ENCODE peak calls at places on chromosomes 5 and 9, in eight cellular contexts. T is A549, S is adipocyte, N is ovary, I is AG04450, C is heart right ventricle, X is small intestine, U is body of pancreas. K is an unnamed sample. For H3K9me3, the result is how much of the 10 kb centered on the place peaks cover.

GRCh38 chr5:16741007-16741406 is 124.2 kb upstream of the RETREG1 start:
- DNase-seq in T (no peak), S (peak), N (no peak), I (no peak), C (no peak), X (no peak), U (no peak), K (no peak)

GRCh38 chr5:3349704-3350565 is 245.7 kb upstream of the IRX1 start:
- DNase-seq in T (no peak), S (no peak), N (no peak), I (no peak), C (no peak), X (no peak), U (no peak), K (no peak)

GRCh38 chr9:124257865-124258764 is at the start of gene NEK6:
- DNase-seq in T (no peak), S (peak), N (peak), I (no peak), C (peak), X (peak), U (peak), K (peak)

GRCh38 chr5:126339215-126339805 is 83.9 kb upstream of the GRAMD2B start:
- DNase-seq in T (peak), S (peak), N (peak), I (peak), C (no peak), X (peak), U (peak), K (peak)

GRCh38 chr5:113147088-113147487 is 170.5 kb downstream of the DCP2 start:
- DNase-seq in T (no peak), S (peak), N (no peak), I (peak), C (no peak), X (no peak), U (no peak), K (peak)

GRCh38 chr5:69271376-69271775 is 36.7 kb downstream of the CDK7 start:
- DNase-seq in T (peak), S (peak), N (peak), I (no peak), C (no peak), X (no peak), U (peak), K (peak)

GRCh38 chr9:127897194-127897692 is 2.2 kb downstream of the ST6GALNAC6 start:
- DNase-seq in T (peak), S (peak), N (peak), I (peak), C (peak), X (peak), U (peak), K (no peak)

GRCh38 chr5:149367249-149367971 is 9.6 kb downstream of the PCYOX1L start:
- DNase-seq in T (peak), S (peak), N (peak), I (no peak), C (peak), X (peak), U (peak), K (peak)

GRCh38 chr5:135534609-135535419 is 950 bp downstream of the NEUROG1 start:
- DNase-seq in T (no peak), S (no peak), N (no peak), I (no peak), C (no peak), X (no peak), U (no peak), K (no peak)

GRCh38 chr9:70218767-70219166 is 40.0 kb upstream of the SMC5 start:
- DNase-seq in T (no peak), S (peak), N (no peak), I (peak), C (no peak), X (no peak), U (no peak), K (no peak)

GRCh38 chr9:28600226-28600625 is 1026.9 kb upstream of the C9orf72 start:
- DNase-seq in T (no peak), S (no peak), N (no peak), I (no peak), C (no peak), X (no peak), U (no peak), K (no peak)

GRCh38 chr5:3584724-3585531 is 10.7 kb upstream of the IRX1 start:
- DNase-seq in T (no peak), S (no peak), N (no peak), I (no peak), C (no peak), X (no peak), U (no peak), K (no peak)

GRCh38 chr5:59485629-59486439 is 407.7 kb downstream of the PDE4D start:
- DNase-seq in T (peak), S (peak), N (no peak), I (no peak), C (no peak), X (no peak), U (no peak), K (no peak)

GRCh38 chr9:133428579-133429215 is 6.5 kb downstream of the ADAMTS13 start:
- DNase-seq in T (peak), S (peak), N (no peak), I (no peak), C (no peak), X (no peak), U (peak), K (no peak)

GRCh38 chr9:18493361-18494015 is 19.5 kb downstream of the ADAMTSL1 start:
- DNase-seq in T (no peak), S (no peak), N (no peak), I (no peak), C (no peak), X (no peak), U (no peak), K (peak)

GRCh38 chr5:54964405-54964804 is 21.0 kb downstream of the ESM1 start:
- DNase-seq in T (no peak), S (no peak), N (no peak), I (no peak), C (no peak), X (no peak), U (no peak), K (no peak)

GRCh38 chr9:27125030-27125429 is 16.0 kb downstream of the TEK start:
- DNase-seq in T (peak), S (peak), N (peak), I (peak), C (peak), X (peak), U (peak), K (peak)

GRCh38 chr9:72478993-72479392 is 42.4 kb upstream of the TMC1 start:
- DNase-seq in T (no peak), S (no peak), N (no peak), I (no peak), C (no peak), X (no peak), U (no peak), K (no peak)

GRCh38 chr5:107285772-107286171 is 385.0 kb downstream of the EFNA5 start:
- DNase-seq in T (no peak), S (no peak), N (no peak), I (no peak), C (no peak), X (no peak), U (no peak), K (no peak)

GRCh38 chr5:150918613-150919012 is 13.8 kb upstream of the ZNF300 start:
- DNase-seq in T (no peak), S (no peak), N (no peak), I (no peak), C (no peak), X (no peak), U (no peak), K (no peak)

GRCh38 chr9:92254401-92255337 is 38.8 kb downstream of the IARS1 start:
- DNase-seq in T (no peak), S (no peak), N (no peak), I (no peak), C (no peak), X (no peak), U (peak), K (no peak)

GRCh38 chr9:78292716-78293497 is 4.0 kb upstream of the PSAT1 start:
- DNase-seq in T (no peak), S (no peak), N (no peak), I (no peak), C (no peak), X (no peak), U (no peak), K (no peak)

GRCh38 chr5:167378894-167379723 is 912.3 kb upstream of the WWC1 start:
- DNase-seq in T (no peak), S (no peak), N (no peak), I (no peak), C (no peak), X (peak), U (peak), K (no peak)

GRCh38 chr5:36982146-36982545 is 105.6 kb downstream of the NIPBL start:
- DNase-seq in T (no peak), S (peak), N (no peak), I (no peak), C (no peak), X (no peak), U (no peak), K (no peak)

GRCh38 chr9:105359899-105360298 is 87.9 kb upstream of the FSD1L start:
- DNase-seq in T (no peak), S (no peak), N (no peak), I (peak), C (no peak), X (no peak), U (no peak), K (no peak)

GRCh38 chr5:180366303-180366702 is 13.2 kb upstream of the GFPT2 start:
- DNase-seq in T (no peak), S (peak), N (no peak), I (no peak), C (no peak), X (no peak), U (no peak), K (peak)

GRCh38 chr9:85142461-85143401 is 473.2 kb downstream of the NTRK2 start:
- DNase-seq in T (peak), S (no peak), N (no peak), I (no peak), C (peak), X (no peak), U (peak), K (peak)

GRCh38 chr5:148725675-148726074 is 71.3 kb upstream of the HTR4 start:
- DNase-seq in T (no peak), S (no peak), N (no peak), I (no peak), C (no peak), X (peak), U (no peak), K (no peak)

GRCh38 chr5:65299841-65300240 is 181.9 kb downstream of the ADAMTS6 start:
- DNase-seq in T (no peak), S (peak), N (no peak), I (peak), C (no peak), X (no peak), U (no peak), K (no peak)

GRCh38 chr5:130138406-130139060 is 234.3 kb downstream of the CHSY3 start:
- DNase-seq in T (no peak), S (peak), N (no peak), I (no peak), C (no peak), X (no peak), U (no peak), K (no peak)

GRCh38 chr5:87182622-87183021 is 85.1 kb upstream of the RASA1 start:
- DNase-seq in T (no peak), S (no peak), N (no peak), I (no peak), C (no peak), X (no peak), U (no peak), K (no peak)

GRCh38 chr5:172031894-172032461 is 25.5 kb upstream of the FBXW11 start:
- DNase-seq in T (no peak), S (no peak), N (no peak), I (no peak), C (no peak), X (no peak), U (no peak), K (no peak)

GRCh38 chr5:169546346-169546745 is 37.2 kb upstream of the SPDL1 start:
- DNase-seq in T (no peak), S (no peak), N (no peak), I (no peak), C (no peak), X (no peak), U (no peak), K (no peak)

GRCh38 chr9:21777701-21778100 is 24.7 kb upstream of the MTAP start:
- DNase-seq in T (no peak), S (peak), N (no peak), I (peak), C (no peak), X (no peak), U (no peak), K (peak)
- H3K4me3 ChIP-seq in T (no peak), S (peak), N (no peak), I (no peak), C (no peak), X (no peak), U (no peak), K (no peak)

GRCh38 chr9:130845901-130846381 is 10.9 kb downstream of the ABL1 start:
- DNase-seq in T (peak), S (peak), N (peak), I (no peak), C (no peak), X (no peak), U (no peak), K (peak)

GRCh38 chr9:130852801-130853200 is 17.7 kb downstream of the ABL1 start:
- DNase-seq in T (no peak), S (no peak), N (no peak), I (no peak), C (no peak), X (no peak), U (no peak), K (no peak)

GRCh38 chr9:130846487-130847305 is 11.6 kb downstream of the ABL1 start:
- DNase-seq in T (peak), S (peak), N (peak), I (no peak), C (peak), X (no peak), U (peak), K (peak)

GRCh38 chr9:130847306-130848217 is 12.5 kb downstream of the ABL1 start:
- DNase-seq in T (peak), S (peak), N (peak), I (peak), C (peak), X (peak), U (peak), K (peak)

DNA sequence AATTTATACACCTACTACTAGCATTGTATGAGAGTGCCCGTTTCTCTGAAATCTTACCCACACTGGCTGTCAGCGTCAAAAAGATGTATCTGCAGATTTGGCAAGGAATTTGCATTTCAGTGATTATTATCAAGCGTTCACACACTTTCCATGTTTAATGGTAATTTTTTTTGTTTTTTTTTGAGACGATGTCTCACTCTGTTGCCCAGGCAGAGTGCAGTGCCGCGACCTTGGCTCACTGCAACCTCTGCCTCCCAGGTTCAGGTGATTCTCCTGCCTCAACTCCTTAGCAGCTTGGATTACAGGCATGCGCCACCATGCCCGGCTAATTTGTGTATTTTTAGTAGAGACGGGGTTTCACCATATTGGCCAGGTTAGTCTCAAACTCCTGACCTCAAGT is 14.3 kb downstream of the ABL1 start:
- DNase-seq in T (no peak), S (no peak), N (no peak), I (no peak), C (no peak), X (no peak), U (no peak), K (no peak)
- H3K9me3 ChIP-seq in T (under half), S (under half), N (under half), I (under half), C (under half), X (under half), U (under half), K (under half)

DNA sequence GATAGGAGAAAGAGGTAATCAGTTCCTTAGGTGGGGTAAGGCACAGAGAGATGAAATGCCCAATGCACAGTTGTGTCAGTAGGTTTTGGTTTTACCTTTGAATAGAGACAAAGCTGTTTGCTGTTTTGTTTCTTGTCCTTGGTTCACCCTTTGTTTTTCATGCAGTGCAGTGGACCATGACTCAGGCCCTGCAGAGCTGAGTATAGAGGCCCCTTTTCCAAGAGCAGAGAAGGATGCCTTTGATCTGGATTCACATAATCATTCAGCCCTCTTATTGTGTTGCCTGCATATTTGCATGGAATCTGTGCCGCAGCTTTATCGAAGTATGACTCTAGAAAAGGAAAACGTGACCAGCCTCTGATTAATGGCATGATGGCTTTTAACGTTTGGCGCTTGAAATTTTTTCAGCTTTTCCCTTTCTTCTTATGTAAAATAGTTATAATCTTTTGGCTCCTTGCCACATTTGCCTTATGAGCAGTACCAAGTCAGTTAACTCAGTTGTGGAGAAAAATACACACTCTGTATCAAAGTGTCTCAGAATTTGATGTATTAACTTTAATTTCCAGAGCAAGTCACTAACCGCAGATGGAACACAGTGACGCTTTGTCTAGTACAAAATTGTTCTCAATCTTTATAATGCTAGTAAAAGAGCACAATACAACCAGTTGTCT is 197.6 kb downstream of the KDM4C start:
- DNase-seq in T (no peak), S (peak), N (no peak), I (no peak), C (no peak), X (no peak), U (no peak), K (no peak)
- H3K4me3 ChIP-seq in T (no peak), S (peak), N (no peak), I (no peak), C (no peak), X (no peak), U (no peak), K (no peak)

DNA sequence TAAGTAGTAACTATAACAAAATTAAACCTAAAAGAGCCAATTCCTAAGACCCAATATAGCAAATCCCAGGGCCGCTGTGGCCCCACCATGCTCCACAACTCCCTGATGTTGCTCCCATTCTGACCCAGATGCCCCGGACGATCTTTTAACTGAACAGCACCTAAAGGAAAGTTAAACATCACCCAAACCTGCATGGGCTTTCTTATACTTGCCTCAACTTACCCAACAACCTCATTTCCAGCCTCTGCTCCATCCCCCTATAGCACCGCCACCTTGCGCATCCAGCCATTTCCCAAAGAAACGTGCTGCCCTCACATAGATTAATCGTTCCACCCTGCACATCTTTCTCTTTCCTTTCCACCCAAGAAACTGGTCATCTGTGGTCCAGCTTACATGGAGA is 54.6 kb downstream of the ZNF354C start:
- DNase-seq in T (no peak), S (no peak), N (no peak), I (no peak), C (no peak), X (no peak), U (no peak), K (no peak)
- H3K9me3 ChIP-seq in T (under half), S (under half), N (under half), I (half or more), C (under half), X (under half), U (under half), K (under half)

DNA sequence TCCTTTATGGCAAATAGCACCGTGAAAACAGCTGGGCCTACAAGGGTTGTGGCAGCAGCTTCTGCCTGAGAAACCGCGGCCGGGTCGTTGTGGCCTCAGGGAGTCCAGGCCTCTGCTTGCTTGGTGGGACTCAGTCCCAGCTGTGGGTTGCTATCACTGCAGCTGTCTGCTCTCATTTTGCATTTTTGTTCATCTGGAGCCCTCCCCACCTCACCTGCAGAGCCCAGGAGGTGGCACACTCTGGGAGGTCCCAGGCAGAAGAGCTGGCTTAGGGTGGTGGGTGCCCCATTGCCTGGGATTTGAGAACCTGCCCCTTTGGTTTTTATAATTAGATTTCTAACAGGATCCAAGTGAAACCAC is 138.4 kb downstream of the GADD45G start:
- DNase-seq in T (no peak), S (no peak), N (no peak), I (no peak), C (no peak), X (no peak), U (no peak), K (no peak)
- H3K4me3 ChIP-seq in T (no peak), S (no peak), N (no peak), I (no peak), C (no peak), X (no peak), U (no peak), K (no peak)

GRCh38 chr5:41955432-41956024 is 30.4 kb downstream of the FBXO4 start:
- DNase-seq in T (no peak), S (no peak), N (no peak), I (no peak), C (no peak), X (no peak), U (no peak), K (no peak)

GRCh38 chr5:41956943-41957342 is 31.9 kb downstream of the FBXO4 start:
- DNase-seq in T (no peak), S (no peak), N (no peak), I (no peak), C (no peak), X (no peak), U (no peak), K (no peak)

GRCh38 chr5:41951224-41951623 is 26.1 kb downstream of the FBXO4 start:
- DNase-seq in T (no peak), S (no peak), N (no peak), I (no peak), C (no peak), X (no peak), U (no peak), K (no peak)

DNA sequence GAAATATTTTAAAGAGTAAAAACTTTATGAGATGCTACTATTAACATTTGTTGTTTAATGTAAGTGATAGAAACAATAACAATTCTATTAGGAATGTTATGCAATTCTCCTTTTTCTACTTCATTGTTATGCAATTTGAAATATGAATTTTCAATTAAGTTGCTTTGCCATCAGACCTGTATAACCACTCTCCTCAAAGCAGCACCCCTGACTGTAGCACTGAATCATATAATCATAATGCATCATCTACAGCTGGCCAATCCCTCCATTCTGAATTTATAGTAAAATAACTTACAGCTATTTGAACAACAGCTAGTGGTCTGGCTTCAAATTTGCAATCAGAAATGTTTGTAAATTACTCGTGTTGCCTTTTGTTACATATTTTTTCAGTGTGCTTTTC is 29.2 kb downstream of the FBXO4 start:
- DNase-seq in T (no peak), S (no peak), N (no peak), I (no peak), C (no peak), X (no peak), U (no peak), K (no peak)
- H3K9me3 ChIP-seq in T (under half), S (under half), N (under half), I (under half), C (under half), X (under half), U (under half), K (under half)

K was measured in MG63.